ENCODE peak calls at places on chromosomes 5 and 9, in six cellular contexts. P, V, E, N, Z and H are unnamed samples.

GRCh38 chr5:177472460-177473441 is 683 bp downstream of the DBN1 start:
- DNase-seq in P (peak; percentile 74), V (no peak), E (peak; percentile 66), N (no peak), Z (no peak), H (peak; percentile 56)

GRCh38 chr5:181059297-181060230 is 19.5 kb downstream of the BTNL9 start:
- DNase-seq in P (peak; percentile 60), V (peak; percentile 18), E (peak; percentile 41), N (no peak), Z (no peak), H (no peak)

GRCh38 chr5:126877011-126877410 is 100.1 kb downstream of the LMNB1 start:
- DNase-seq in P (no peak), V (no peak), E (no peak), N (no peak), Z (no peak), H (no peak)

GRCh38 chr9:136220017-136220729 is 15.2 kb upstream of the LHX3 start:
- DNase-seq in P (no peak), V (no peak), E (no peak), N (peak; percentile 55), Z (peak; percentile 24), H (no peak)

GRCh38 chr5:115838885-115839518 is 2.4 kb downstream of the ATG12 start:
- DNase-seq in P (no peak), V (no peak), E (no peak), N (peak; percentile 53), Z (peak; percentile 72), H (peak; percentile 78)

GRCh38 chr9:130142635-130143034 is 29.6 kb upstream of the NCS1 start:
- DNase-seq in P (no peak), V (no peak), E (no peak), N (no peak), Z (no peak), H (no peak)

GRCh38 chr9:132774886-132775285 is 103.2 kb downstream of the AK8 start:
- DNase-seq in P (no peak), V (no peak), E (no peak), N (no peak), Z (no peak), H (no peak)

GRCh38 chr5:98415663-98416062 is 357.8 kb upstream of the RGMB start:
- DNase-seq in P (no peak), V (no peak), E (no peak), N (no peak), Z (no peak), H (no peak)

GRCh38 chr9:27089706-27090105 is 19.3 kb upstream of the TEK start:
- DNase-seq in P (no peak), V (no peak), E (no peak), N (no peak), Z (no peak), H (no peak)

GRCh38 chr9:5799314-5799713 is 33.6 kb downstream of the ERMP1 start:
- DNase-seq in P (no peak), V (no peak), E (no peak), N (peak; percentile 59), Z (peak; percentile 74), H (no peak)

GRCh38 chr9:120860083-120860482 is 16.9 kb downstream of the PHF19 start:
- DNase-seq in P (no peak), V (no peak), E (no peak), N (no peak), Z (no peak), H (no peak)

GRCh38 chr9:91483189-91483691 is 59.6 kb upstream of the NFIL3 start:
- DNase-seq in P (no peak), V (peak; percentile 80), E (no peak), N (peak; percentile 47), Z (peak; percentile 22), H (no peak)

GRCh38 chr5:126119894-126120442 is 303.2 kb upstream of the GRAMD2B start:
- DNase-seq in P (no peak), V (no peak), E (no peak), N (no peak), Z (peak; percentile 79), H (no peak)

GRCh38 chr5:120599576-120599975 is 135.5 kb downstream of the PRR16 start:
- DNase-seq in P (no peak), V (no peak), E (no peak), N (peak; percentile 84), Z (peak; percentile 90), H (no peak)

GRCh38 chr5:180611140-180611850 is 20.0 kb upstream of the SCGB3A1 start:
- DNase-seq in P (no peak), V (no peak), E (no peak), N (no peak), Z (no peak), H (no peak)

GRCh38 chr5:166768536-166768935 is 1522.9 kb upstream of the WWC1 start:
- DNase-seq in P (no peak), V (no peak), E (no peak), N (no peak), Z (peak; percentile 19), H (no peak)

GRCh38 chr5:151585970-151586369 is 5.2 kb downstream of the FAT2 start:
- DNase-seq in P (no peak), V (no peak), E (no peak), N (no peak), Z (no peak), H (no peak)

GRCh38 chr5:138033916-138034315 is 1.0 kb upstream of the FAM13B start:
- DNase-seq in P (no peak), V (no peak), E (no peak), N (peak; percentile 51), Z (peak; percentile 84), H (no peak)

GRCh38 chr5:138032028-138032571 is 779 bp downstream of the FAM13B start:
- DNase-seq in P (no peak), V (peak; percentile 68), E (no peak), N (peak; percentile 43), Z (peak; percentile 65), H (peak; percentile 92)

GRCh38 chr5:138029944-138030343 is 2.9 kb downstream of the FAM13B start:
- DNase-seq in P (no peak), V (no peak), E (no peak), N (no peak), Z (no peak), H (no peak)

GRCh38 chr5:138033275-138033808 is 463 bp upstream of the FAM13B start:
- DNase-seq in P (no peak), V (no peak), E (peak; percentile 16), N (no peak), Z (peak; percentile 8), H (no peak)

DNA sequence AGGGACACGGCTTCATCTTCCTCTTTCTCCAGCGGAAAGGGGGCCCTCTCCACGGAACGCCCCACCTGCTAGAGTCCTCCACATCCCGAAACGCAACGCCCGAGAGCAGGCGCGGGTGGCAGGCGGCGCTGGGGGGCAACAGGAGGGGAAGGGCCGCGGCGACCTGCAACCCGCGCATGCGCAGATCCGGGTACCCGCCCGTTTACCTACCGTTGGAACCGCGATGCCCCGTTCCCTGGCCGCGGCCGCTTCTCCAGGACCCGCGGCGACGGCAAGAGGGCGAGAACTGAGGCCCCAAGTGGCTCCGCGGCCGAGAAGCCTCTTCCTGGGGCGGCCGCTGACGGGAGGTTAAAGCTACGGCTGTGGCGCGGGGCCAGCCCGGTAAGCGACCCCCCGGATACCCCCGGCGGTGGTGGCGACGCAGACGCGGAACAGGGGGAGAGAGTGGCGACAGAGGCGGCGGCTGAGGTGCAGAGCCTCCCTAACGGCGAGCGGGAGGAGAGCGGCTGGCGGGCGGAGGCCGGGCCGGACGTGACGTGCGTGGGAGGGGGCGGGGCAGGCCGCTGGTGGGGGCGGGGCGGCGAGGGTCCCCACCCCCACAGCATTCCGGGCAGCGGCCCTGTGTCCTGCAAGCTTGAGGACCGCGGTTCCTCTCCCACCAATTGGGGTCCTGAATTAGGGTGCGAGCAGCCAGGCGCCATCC is at the start of gene FAM13B:
- DNase-seq in P (peak; percentile 85), V (peak; percentile 65), E (peak; percentile 79), N (peak; percentile 48), Z (peak; percentile 72), H (peak; percentile 92)
- TF ChIP-seq CTCF in P (no peak), V (no peak), E (no peak), N (no peak), Z (no peak), H (no peak)

DNA sequence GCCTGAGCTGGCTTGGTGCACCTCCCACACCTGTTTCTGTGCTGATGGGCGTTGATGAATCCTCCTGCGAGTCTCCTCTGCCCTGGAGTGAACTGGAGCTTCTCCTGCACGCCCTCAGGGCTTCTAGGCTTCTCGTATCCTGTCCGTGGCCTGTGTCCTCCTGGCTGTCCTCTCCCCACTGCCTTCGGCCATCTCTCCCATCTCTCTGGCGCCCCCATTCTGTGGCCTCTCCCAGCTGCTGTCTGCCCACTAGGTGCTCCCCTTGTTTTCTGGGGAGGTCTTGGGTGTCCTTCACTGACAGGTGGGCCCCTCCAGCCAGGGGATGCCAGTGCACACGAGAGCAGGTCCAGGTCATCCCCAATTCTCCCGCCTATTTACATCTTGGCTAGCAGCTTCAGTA is 28.8 kb downstream of the AHRR start:
- DNase-seq in P (no peak), V (peak; percentile 18), E (no peak), N (no peak), Z (no peak), H (no peak)
- TF ChIP-seq CTCF in P (no peak), V (no peak), E (no peak), N (peak; percentile 16), Z (no peak), H (no peak)

GRCh38 chr9:4677392-4677791 is 2.0 kb upstream of the CDC37L1 start:
- DNase-seq in P (no peak), V (no peak), E (no peak), N (no peak), Z (no peak), H (no peak)

GRCh38 chr9:4680750-4681149 is 1.4 kb downstream of the CDC37L1 start:
- DNase-seq in P (no peak), V (no peak), E (no peak), N (peak; percentile 31), Z (peak; percentile 35), H (no peak)

GRCh38 chr9:4678679-4679267 is 596 bp upstream of the CDC37L1 start:
- DNase-seq in P (peak; percentile 4), V (no peak), E (peak; percentile 22), N (peak; percentile 19), Z (peak; percentile 67), H (peak; percentile 43)

GRCh38 chr9:4680178-4680535 is 788 bp downstream of the CDC37L1 start:
- DNase-seq in P (no peak), V (no peak), E (no peak), N (no peak), Z (peak; percentile 22), H (peak; percentile 16)

DNA sequence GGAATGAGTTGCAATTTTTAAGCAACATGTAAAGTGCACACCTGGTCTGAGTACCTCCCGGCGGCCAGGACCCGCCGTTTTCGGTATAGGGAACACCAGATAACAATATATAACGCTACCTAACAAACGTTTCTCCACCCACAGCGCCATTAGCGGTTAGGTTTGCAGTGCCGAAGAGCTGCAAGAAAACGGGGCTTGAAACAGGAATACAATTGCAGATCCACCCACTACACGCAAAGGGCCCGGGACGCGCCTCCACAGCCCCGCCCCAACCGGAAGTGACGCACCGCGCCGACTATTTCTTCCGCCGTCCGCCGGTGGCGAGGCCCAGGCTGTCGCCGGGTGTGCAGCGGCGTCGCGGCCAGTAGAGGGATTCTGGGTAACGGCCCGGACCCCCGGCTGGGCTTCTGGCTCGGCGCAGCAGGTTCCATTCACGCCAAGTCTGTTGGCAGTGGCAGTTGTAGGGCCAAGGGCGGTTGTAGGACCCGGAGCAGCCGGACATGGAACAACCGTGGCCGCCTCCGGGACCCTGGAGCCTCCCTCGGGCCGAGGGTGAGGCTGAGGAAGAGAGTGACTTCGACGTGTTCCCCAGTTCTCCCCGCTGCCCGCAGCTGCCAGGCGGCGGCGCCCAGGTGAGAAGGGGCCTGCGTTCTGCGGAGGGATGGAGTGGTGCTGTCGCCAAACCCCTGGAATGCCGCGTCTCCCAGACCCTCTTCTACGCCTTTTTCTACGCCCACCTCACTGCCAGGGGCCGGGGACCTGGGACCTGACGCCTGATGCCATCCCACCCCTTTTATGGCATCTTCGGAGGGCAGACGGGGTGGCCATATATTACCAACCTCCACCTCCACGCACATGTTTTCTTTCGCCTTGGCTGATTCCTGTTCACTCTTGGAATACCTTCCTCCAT is at the start of gene CDC37L1:
- DNase-seq in P (peak; percentile 100), V (peak; percentile 99), E (peak; percentile 99), N (peak; percentile 94), Z (peak; percentile 97), H (peak; percentile 97)
- TF ChIP-seq CTCF in P (peak; percentile 54), V (peak; percentile 64), E (peak; percentile 82), N (peak; percentile 59), Z (peak; percentile 51), H (peak; percentile 67)

GRCh38 chr5:159987031-159987674 is 21.8 kb upstream of the TTC1 start:
- DNase-seq in P (peak; percentile 83), V (peak; percentile 81), E (peak; percentile 76), N (peak; percentile 58), Z (peak; percentile 60), H (peak; percentile 81)
- TF ChIP-seq CTCF in P (peak; percentile 68), V (peak; percentile 78), E (peak; percentile 49), N (peak; percentile 83), Z (peak; percentile 69), H (peak; percentile 79)